ENCODE peak calls at places on chromosomes 12 and 14, in eight cellular contexts. One of them, this sample, is unnamed.

GRCh38 chr12:23906329-23906728 is 43.1 kb downstream of the SOX5 start:
- DNase-seq in lower leg skin: no peak
- DNase-seq in NCI-H1436 treated with DMSO at 0.1 percent for 48 hours: no peak
- DNase-seq in stimulated activated CD8-positive, alpha-beta memory T cell treated with anti-CD3 and anti-CD28 coated beads, Interleukin-7, amount 100 ng/mL, for 1 hour: no peak
- DNase-seq in dorsolateral prefrontal cortex: no peak
- DNase-seq in immature natural killer cell: no peak
- DNase-seq in RWPE1: peak; percentile 1
- DNase-seq in tibial artery: no peak
- DNase-seq in this sample: peak; percentile 84

GRCh38 chr12:54562720-54563356 is 13.4 kb downstream of the PDE1B start:
- DNase-seq in lower leg skin: no peak
- DNase-seq in NCI-H1436 treated with DMSO at 0.1 percent for 48 hours: no peak
- DNase-seq in stimulated activated CD8-positive, alpha-beta memory T cell treated with anti-CD3 and anti-CD28 coated beads, Interleukin-7, amount 100 ng/mL, for 1 hour: no peak
- DNase-seq in dorsolateral prefrontal cortex: no peak
- DNase-seq in immature natural killer cell: no peak
- DNase-seq in RWPE1: no peak
- DNase-seq in tibial artery: no peak
- DNase-seq in this sample: no peak

GRCh38 chr14:104827173-104828055 is 26.5 kb downstream of the ZBTB42 start:
- DNase-seq in lower leg skin: no peak
- DNase-seq in NCI-H1436 treated with DMSO at 0.1 percent for 48 hours: no peak
- DNase-seq in stimulated activated CD8-positive, alpha-beta memory T cell treated with anti-CD3 and anti-CD28 coated beads, Interleukin-7, amount 100 ng/mL, for 1 hour: no peak
- DNase-seq in dorsolateral prefrontal cortex: no peak
- DNase-seq in immature natural killer cell: peak; percentile 46
- DNase-seq in RWPE1: no peak
- DNase-seq in tibial artery: peak; percentile 73
- DNase-seq in this sample: peak; percentile 64

GRCh38 chr12:78636253-78636855 is 228.2 kb upstream of the SYT1 start:
- DNase-seq in lower leg skin: no peak
- DNase-seq in NCI-H1436 treated with DMSO at 0.1 percent for 48 hours: no peak
- DNase-seq in stimulated activated CD8-positive, alpha-beta memory T cell treated with anti-CD3 and anti-CD28 coated beads, Interleukin-7, amount 100 ng/mL, for 1 hour: no peak
- DNase-seq in dorsolateral prefrontal cortex: no peak
- DNase-seq in immature natural killer cell: no peak
- DNase-seq in RWPE1: no peak
- DNase-seq in tibial artery: no peak
- DNase-seq in this sample: no peak

GRCh38 chr12:89521348-89522238 is 3.0 kb downstream of the GALNT4 start:
- DNase-seq in lower leg skin: no peak
- DNase-seq in NCI-H1436 treated with DMSO at 0.1 percent for 48 hours: no peak
- DNase-seq in stimulated activated CD8-positive, alpha-beta memory T cell treated with anti-CD3 and anti-CD28 coated beads, Interleukin-7, amount 100 ng/mL, for 1 hour: no peak
- DNase-seq in dorsolateral prefrontal cortex: no peak
- DNase-seq in immature natural killer cell: no peak
- DNase-seq in RWPE1: no peak
- DNase-seq in tibial artery: no peak
- DNase-seq in this sample: no peak

GRCh38 chr14:95197498-95198010 is 40.2 kb upstream of the DICER1 start:
- DNase-seq in lower leg skin: no peak
- DNase-seq in NCI-H1436 treated with DMSO at 0.1 percent for 48 hours: no peak
- DNase-seq in stimulated activated CD8-positive, alpha-beta memory T cell treated with anti-CD3 and anti-CD28 coated beads, Interleukin-7, amount 100 ng/mL, for 1 hour: no peak
- DNase-seq in dorsolateral prefrontal cortex: no peak
- DNase-seq in immature natural killer cell: no peak
- DNase-seq in RWPE1: peak; percentile 32
- DNase-seq in tibial artery: no peak
- DNase-seq in this sample: no peak

GRCh38 chr14:101110729-101111619 is 207.5 kb upstream of the RTL1 start:
- DNase-seq in lower leg skin: peak; percentile 78
- DNase-seq in NCI-H1436 treated with DMSO at 0.1 percent for 48 hours: no peak
- DNase-seq in stimulated activated CD8-positive, alpha-beta memory T cell treated with anti-CD3 and anti-CD28 coated beads, Interleukin-7, amount 100 ng/mL, for 1 hour: no peak
- DNase-seq in dorsolateral prefrontal cortex: no peak
- DNase-seq in immature natural killer cell: no peak
- DNase-seq in RWPE1: no peak
- DNase-seq in tibial artery: peak; percentile 57
- DNase-seq in this sample: no peak

GRCh38 chr14:85519661-85520305 is 10.2 kb upstream of the FLRT2 start:
- DNase-seq in lower leg skin: no peak
- DNase-seq in NCI-H1436 treated with DMSO at 0.1 percent for 48 hours: no peak
- DNase-seq in stimulated activated CD8-positive, alpha-beta memory T cell treated with anti-CD3 and anti-CD28 coated beads, Interleukin-7, amount 100 ng/mL, for 1 hour: no peak
- DNase-seq in dorsolateral prefrontal cortex: no peak
- DNase-seq in immature natural killer cell: no peak
- DNase-seq in RWPE1: no peak
- DNase-seq in tibial artery: no peak
- DNase-seq in this sample: no peak

GRCh38 chr12:52681551-52682380 is 1.6 kb upstream of the KRT1 start:
- DNase-seq in lower leg skin: no peak
- DNase-seq in NCI-H1436 treated with DMSO at 0.1 percent for 48 hours: no peak
- DNase-seq in stimulated activated CD8-positive, alpha-beta memory T cell treated with anti-CD3 and anti-CD28 coated beads, Interleukin-7, amount 100 ng/mL, for 1 hour: peak; percentile 10
- DNase-seq in dorsolateral prefrontal cortex: no peak
- DNase-seq in immature natural killer cell: peak; percentile 42
- DNase-seq in RWPE1: no peak
- DNase-seq in tibial artery: no peak
- DNase-seq in this sample: no peak

GRCh38 chr14:85317491-85318021 is 212.4 kb upstream of the FLRT2 start:
- DNase-seq in lower leg skin: no peak
- DNase-seq in NCI-H1436 treated with DMSO at 0.1 percent for 48 hours: no peak
- DNase-seq in stimulated activated CD8-positive, alpha-beta memory T cell treated with anti-CD3 and anti-CD28 coated beads, Interleukin-7, amount 100 ng/mL, for 1 hour: no peak
- DNase-seq in dorsolateral prefrontal cortex: no peak
- DNase-seq in immature natural killer cell: no peak
- DNase-seq in RWPE1: no peak
- DNase-seq in tibial artery: no peak
- DNase-seq in this sample: no peak

GRCh38 chr14:92373336-92373735 is 50.4 kb downstream of the SLC24A4 start:
- DNase-seq in lower leg skin: no peak
- DNase-seq in NCI-H1436 treated with DMSO at 0.1 percent for 48 hours: no peak
- DNase-seq in stimulated activated CD8-positive, alpha-beta memory T cell treated with anti-CD3 and anti-CD28 coated beads, Interleukin-7, amount 100 ng/mL, for 1 hour: no peak
- DNase-seq in dorsolateral prefrontal cortex: no peak
- DNase-seq in immature natural killer cell: no peak
- DNase-seq in RWPE1: no peak
- DNase-seq in tibial artery: no peak
- DNase-seq in this sample: no peak

GRCh38 chr12:127147724-127148123 is 1119.2 kb upstream of the TMEM132C start:
- DNase-seq in lower leg skin: no peak
- DNase-seq in NCI-H1436 treated with DMSO at 0.1 percent for 48 hours: no peak
- DNase-seq in stimulated activated CD8-positive, alpha-beta memory T cell treated with anti-CD3 and anti-CD28 coated beads, Interleukin-7, amount 100 ng/mL, for 1 hour: no peak
- DNase-seq in dorsolateral prefrontal cortex: no peak
- DNase-seq in immature natural killer cell: no peak
- DNase-seq in RWPE1: no peak
- DNase-seq in tibial artery: no peak
- DNase-seq in this sample: no peak

GRCh38 chr14:30874999-30875787 is 834 bp downstream of the COCH start:
- DNase-seq in lower leg skin: no peak
- DNase-seq in NCI-H1436 treated with DMSO at 0.1 percent for 48 hours: no peak
- DNase-seq in stimulated activated CD8-positive, alpha-beta memory T cell treated with anti-CD3 and anti-CD28 coated beads, Interleukin-7, amount 100 ng/mL, for 1 hour: no peak
- DNase-seq in dorsolateral prefrontal cortex: no peak
- DNase-seq in immature natural killer cell: no peak
- DNase-seq in RWPE1: no peak
- DNase-seq in tibial artery: no peak
- DNase-seq in this sample: no peak

GRCh38 chr14:51869426-51870113 is 9.2 kb downstream of the GNG2 start:
- DNase-seq in lower leg skin: no peak
- DNase-seq in NCI-H1436 treated with DMSO at 0.1 percent for 48 hours: no peak
- DNase-seq in stimulated activated CD8-positive, alpha-beta memory T cell treated with anti-CD3 and anti-CD28 coated beads, Interleukin-7, amount 100 ng/mL, for 1 hour: no peak
- DNase-seq in dorsolateral prefrontal cortex: no peak
- DNase-seq in immature natural killer cell: peak; percentile 45
- DNase-seq in RWPE1: no peak
- DNase-seq in tibial artery: no peak
- DNase-seq in this sample: no peak

GRCh38 chr12:50842637-50843493 is at the start of gene TMPRSS12:
- DNase-seq in lower leg skin: no peak
- DNase-seq in NCI-H1436 treated with DMSO at 0.1 percent for 48 hours: no peak
- DNase-seq in stimulated activated CD8-positive, alpha-beta memory T cell treated with anti-CD3 and anti-CD28 coated beads, Interleukin-7, amount 100 ng/mL, for 1 hour: no peak
- DNase-seq in dorsolateral prefrontal cortex: no peak
- DNase-seq in immature natural killer cell: no peak
- DNase-seq in RWPE1: no peak
- DNase-seq in tibial artery: no peak
- DNase-seq in this sample: no peak

GRCh38 chr12:47781479-47782371 is 8.7 kb downstream of the SLC48A1 start:
- DNase-seq in lower leg skin: no peak
- DNase-seq in NCI-H1436 treated with DMSO at 0.1 percent for 48 hours: no peak
- DNase-seq in stimulated activated CD8-positive, alpha-beta memory T cell treated with anti-CD3 and anti-CD28 coated beads, Interleukin-7, amount 100 ng/mL, for 1 hour: no peak
- DNase-seq in dorsolateral prefrontal cortex: no peak
- DNase-seq in immature natural killer cell: no peak
- DNase-seq in RWPE1: peak; percentile 81
- DNase-seq in tibial artery: peak; percentile 68
- DNase-seq in this sample: no peak

This sample was measured in COLO829.